ENCODE peak calls at places on chromosome 13, in four cellular contexts. N is PC-3, U is neural progenitor cell, E is SK-N-SH. M is an unnamed sample. For H3K4me1, the result is how much of the 10 kb centered on the place peaks cover.

GRCh38 chr13:50320297-50320862 is 305.1 kb downstream of the KCNRG start:
- DNase-seq in U (no peak), E (no peak), N (peak), M (no peak)

GRCh38 chr13:74465279-74465678 is 331.1 kb upstream of the KLF12 start:
- DNase-seq in U (peak), N (no peak), E (no peak), M (no peak)

GRCh38 chr13:21576424-21576823 is 27.5 kb downstream of the MICU2 start:
- DNase-seq in E (no peak), N (no peak), U (no peak), M (no peak)

GRCh38 chr13:114149774-114150740 is 17.6 kb upstream of the RASA3 start:
- DNase-seq in U (no peak), E (no peak), N (no peak), M (no peak)

GRCh38 chr13:74461011-74461410 is 326.8 kb upstream of the KLF12 start:
- DNase-seq in E (no peak), U (no peak), N (no peak), M (no peak)

GRCh38 chr13:30832845-30833332 is 73.2 kb upstream of the MEDAG start:
- DNase-seq in E (peak), U (peak), N (peak), M (no peak)

GRCh38 chr13:32432856-32433255 is 4.9 kb upstream of the N4BP2L1 start:
- DNase-seq in N (no peak), E (no peak), U (no peak), M (no peak)

GRCh38 chr13:109904218-109904617 is 117.8 kb upstream of the IRS2 start:
- DNase-seq in U (peak), N (no peak), E (no peak), M (peak)

GRCh38 chr13:41426047-41426446 is 31.3 kb upstream of the RGCC start:
- DNase-seq in N (no peak), U (no peak), E (no peak), M (no peak)

GRCh38 chr13:43783820-43784219 is 3.0 kb downstream of the ENOX1 start:
- DNase-seq in E (peak), N (peak), U (peak), M (no peak)

GRCh38 chr13:55013051-55013450 is 1984.4 kb downstream of the OLFM4 start:
- DNase-seq in U (peak), E (no peak), N (no peak), M (no peak)

GRCh38 chr13:33033361-33033812 is 17.2 kb downstream of the KL start:
- DNase-seq in E (no peak), U (no peak), N (no peak), M (no peak)

GRCh38 chr13:25217023-25217909 is 45.2 kb upstream of the AMER2 start:
- DNase-seq in U (no peak), N (peak), E (no peak), M (no peak)

GRCh38 chr13:48158915-48159314 is 64.0 kb upstream of the MED4 start:
- DNase-seq in U (no peak), N (no peak), E (no peak), M (no peak)

GRCh38 chr13:46600943-46601311 is 48.0 kb downstream of the LRCH1 start:
- DNase-seq in U (no peak), N (no peak), E (no peak), M (no peak)
- H3K4me1 ChIP-seq in U (under half), N (under half), E (under half), M (half or more)

GRCh38 chr13:23876265-23876664 is 12.9 kb downstream of the MIPEP start:
- DNase-seq in E (peak), N (peak), U (peak), M (peak)
- TF ChIP-seq EZH2phosphoT487 in E (no peak), N (no peak), U (no peak), M (no peak)

GRCh38 chr13:86464193-86464592 is 665.0 kb upstream of the SLITRK6 start:
- DNase-seq in U (peak), N (peak), E (peak), M (no peak)
- TF ChIP-seq CTCF in U (peak), N (no peak), E (peak), M (peak)

DNA sequence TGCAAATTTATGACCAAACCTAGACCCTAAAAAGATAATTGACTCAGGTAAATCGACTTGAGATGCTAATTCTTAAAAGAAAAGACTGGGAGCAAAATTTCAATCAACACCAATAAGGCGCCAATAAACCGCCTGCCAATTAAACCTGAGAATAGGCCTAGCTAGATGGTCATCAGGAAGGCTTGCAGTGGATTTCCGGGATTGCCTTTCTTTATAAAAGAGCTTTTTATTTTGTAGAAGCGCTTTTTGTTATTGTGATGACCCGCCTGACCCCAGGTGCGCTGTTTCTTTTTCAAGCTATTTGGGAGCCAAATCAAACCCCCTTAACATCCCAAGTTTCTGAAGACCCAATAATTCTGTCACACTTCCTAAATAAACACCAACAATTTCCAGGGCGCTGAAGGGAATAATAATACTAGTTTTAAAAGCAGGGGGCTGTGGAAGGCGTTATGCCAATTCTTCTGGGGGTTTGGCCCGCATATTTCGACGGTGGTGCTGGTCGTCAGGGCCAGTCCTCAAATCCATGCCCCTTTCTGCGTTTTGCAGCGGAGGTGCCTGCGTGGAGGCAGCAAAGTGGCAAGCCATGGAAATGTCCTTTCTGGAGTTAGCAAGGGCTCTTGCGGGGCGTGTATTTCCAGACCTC is 2.9 kb upstream of the ZIC5 start:
- DNase-seq in N (no peak), U (peak), E (peak), M (no peak)
- H3K4me1 ChIP-seq in N (under half), U (half or more), E (under half), M (under half)

DNA sequence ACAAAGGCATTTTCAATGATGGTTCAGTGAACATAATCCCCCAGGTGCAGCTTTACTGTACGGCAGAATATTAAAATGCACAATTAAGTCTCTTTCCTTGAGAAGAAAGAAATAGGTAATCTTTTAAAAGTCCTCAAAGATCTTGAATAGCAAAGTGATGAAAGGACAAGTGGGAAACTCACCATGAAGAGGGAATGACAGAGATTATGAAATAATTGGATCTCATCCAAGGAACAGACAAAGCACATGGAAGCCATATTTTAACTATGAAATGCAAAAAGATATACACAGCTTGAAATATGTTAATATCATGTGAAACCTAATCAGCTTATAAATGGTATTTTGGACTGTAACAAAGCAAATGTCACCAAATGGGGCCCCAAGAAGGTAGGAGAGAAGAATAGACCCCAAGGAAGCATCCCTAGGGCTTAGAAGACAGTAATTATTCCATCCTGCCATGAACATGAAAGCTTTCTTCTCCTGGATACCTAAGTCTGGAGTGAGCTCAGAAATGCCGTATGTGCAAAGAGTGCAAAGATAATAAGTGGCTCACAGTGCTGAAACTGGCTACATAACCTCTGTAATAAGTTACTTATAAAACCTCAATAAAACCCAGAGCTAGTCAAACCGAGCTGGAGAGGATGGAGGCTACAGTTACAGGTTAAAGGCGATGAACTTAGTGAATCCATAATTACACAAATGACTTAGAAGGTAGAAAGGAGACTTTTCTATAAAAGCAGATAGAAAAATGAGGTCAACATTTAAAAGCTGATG is 34.6 kb downstream of the DCLK1 start:
- DNase-seq in N (no peak), U (no peak), E (no peak), M (no peak)
- TF ChIP-seq EZH2phosphoT487 in N (no peak), U (no peak), E (no peak), M (no peak)

DNA sequence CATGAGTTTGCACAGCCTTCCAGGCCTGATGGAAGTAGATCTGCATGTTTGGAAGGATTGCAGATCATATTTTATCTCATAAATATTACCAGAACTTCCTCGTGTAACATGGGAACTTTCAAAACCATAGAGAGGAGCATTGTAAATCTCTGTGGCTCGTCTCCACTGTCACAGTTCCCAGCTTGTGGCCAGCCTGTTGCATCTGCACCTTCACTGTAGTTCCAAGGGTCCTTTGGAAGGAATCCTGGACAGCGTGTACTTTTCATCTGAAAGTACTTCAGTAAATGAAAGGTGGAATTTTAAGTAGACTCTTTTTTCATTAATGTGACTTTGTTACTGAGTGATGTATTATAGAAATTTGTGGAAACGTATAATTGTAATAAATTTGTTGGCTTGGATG is 105.4 kb downstream of the ATP11A start:
- DNase-seq in E (no peak), U (no peak), N (no peak), M (no peak)
- TF ChIP-seq CTCF in E (no peak), U (no peak), N (no peak), M (no peak)

GRCh38 chr13:98325724-98326123 is 148.7 kb upstream of the RNF113B start:
- DNase-seq in E (no peak), N (no peak), U (no peak), M (no peak)
- H3K4me1 ChIP-seq in E (under half), N (under half), U (half or more), M (under half)

DNA sequence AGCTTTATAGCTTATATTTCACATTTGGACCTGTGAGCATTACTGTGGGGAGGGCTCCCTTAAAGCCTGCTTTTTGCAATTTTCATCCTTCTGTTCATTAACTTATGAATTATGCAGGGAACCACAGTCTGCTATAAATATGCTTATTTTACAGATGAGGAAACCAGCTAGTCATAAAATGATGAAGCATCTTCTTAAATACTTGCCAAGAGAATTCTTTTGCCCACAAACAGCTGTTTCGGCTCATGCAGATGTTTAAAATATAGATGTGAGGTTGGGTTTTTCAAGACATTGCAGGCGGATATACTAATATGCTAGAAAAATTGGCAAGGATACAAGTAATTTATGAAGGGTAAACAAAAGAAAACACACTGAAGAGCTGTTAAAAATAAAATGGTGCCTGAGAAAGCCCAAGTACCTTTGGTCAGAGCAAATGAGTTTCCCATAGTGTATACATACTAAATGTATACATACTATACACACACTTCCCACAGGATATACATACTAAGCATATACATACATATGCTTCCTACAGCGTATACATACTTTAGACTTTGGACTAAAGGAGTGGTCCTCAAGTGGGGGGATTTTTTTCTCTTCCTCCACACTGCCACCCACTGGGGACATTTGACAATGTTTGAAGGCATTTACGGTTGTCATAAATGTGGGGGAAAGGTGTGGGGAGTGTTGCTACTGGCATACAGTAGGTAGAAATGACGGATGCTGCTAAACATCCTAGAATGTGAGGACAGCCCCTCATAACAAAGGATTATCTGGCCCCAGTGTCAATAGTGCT is 164.9 kb upstream of the CSNK1A1L start:
- DNase-seq in E (no peak), N (no peak), U (no peak), M (no peak)
- TF ChIP-seq EZH2phosphoT487 in E (no peak), N (no peak), U (no peak), M (no peak)

GRCh38 chr13:91017031-91017668 is 330.3 kb upstream of the MIR17HG start:
- DNase-seq in E (peak), U (peak), N (peak), M (peak)
- TF ChIP-seq CTCF in E (peak), U (peak), N (peak), M (no peak)